ENCODE peak calls at places on chromosomes 12 and 14, in ten cellular contexts. B is hepatocyte, O is esophagus squamous epithelium, N is suprapubic skin, A is stomach, D is AG09309, S is left lung, Q is neural progenitor cell, J is choroid plexus epithelial cell, W is adrenal gland. I is an unnamed sample.

GRCh38 chr14:52821805-52822250 is 30.4 kb upstream of the GNPNAT1 start:
- DNase-seq in N (no peak), B (peak; percentile 12), W (no peak), J (no peak), S (no peak), Q (no peak), D (no peak), A (no peak), O (no peak), I (no peak)

GRCh38 chr12:121647-122046 is 55.1 kb downstream of the IQSEC3 start:
- DNase-seq in W (no peak), Q (no peak), A (no peak), B (no peak), N (no peak), S (no peak), J (no peak), D (no peak), O (no peak), I (no peak)

GRCh38 chr12:67592228-67593011 is 56.1 kb upstream of the DYRK2 start:
- DNase-seq in S (no peak), J (peak; percentile 73), A (no peak), B (peak; percentile 30), D (peak; percentile 43), Q (no peak), W (no peak), O (no peak), N (no peak), I (peak; percentile 79)

GRCh38 chr12:47838286-47838931 is 18.7 kb upstream of the HDAC7 start:
- DNase-seq in Q (peak; percentile 69), D (no peak), J (peak; percentile 58), A (no peak), N (peak; percentile 65), S (no peak), W (peak; percentile 64), B (peak; percentile 50), O (no peak), I (no peak)

GRCh38 chr14:99946652-99947489 is 118.4 kb upstream of the EVL start:
- DNase-seq in D (no peak), B (peak; percentile 57), O (no peak), Q (peak; percentile 64), W (no peak), J (no peak), A (peak; percentile 55), S (no peak), N (no peak), I (no peak)

GRCh38 chr14:23146423-23146910 is 27.4 kb upstream of the CEBPE start:
- DNase-seq in W (no peak), S (no peak), A (no peak), Q (no peak), B (no peak), N (no peak), D (no peak), J (no peak), O (no peak), I (no peak)

GRCh38 chr14:105582639-105583038 is 56.3 kb downstream of the TMEM121 start:
- DNase-seq in N (peak; percentile 56), A (no peak), B (peak; percentile 51), O (no peak), S (peak; percentile 37), Q (peak; percentile 18), W (no peak), D (no peak), J (no peak), I (no peak)

GRCh38 chr12:86414201-86414600 is 158.0 kb upstream of the MGAT4C start:
- DNase-seq in D (no peak), B (no peak), A (no peak), O (no peak), S (no peak), W (no peak), J (no peak), N (no peak), Q (no peak), I (no peak)

GRCh38 chr14:82345149-82345548 is 811.5 kb upstream of the SEL1L start:
- DNase-seq in Q (no peak), N (no peak), B (no peak), D (no peak), J (no peak), W (no peak), O (no peak), S (no peak), A (no peak), I (no peak)

GRCh38 chr14:102264355-102264754 is 40.6 kb downstream of the MOK start:
- DNase-seq in J (no peak), O (no peak), A (no peak), D (no peak), N (no peak), Q (no peak), B (no peak), S (no peak), W (peak; percentile 22), I (no peak)

GRCh38 chr14:69441948-69442347 is 42.6 kb upstream of the PLEKHD1 start:
- DNase-seq in Q (no peak), D (no peak), A (no peak), B (no peak), N (no peak), W (no peak), S (no peak), O (no peak), J (peak; percentile 12), I (no peak)

GRCh38 chr14:44149597-44149996 is 357.5 kb downstream of the FSCB start:
- DNase-seq in B (peak; percentile 44), W (no peak), S (no peak), Q (peak; percentile 77), O (no peak), D (no peak), A (no peak), N (no peak), J (no peak), I (no peak)

GRCh38 chr14:24150061-24150460 is 2.8 kb downstream of the RNF31 start:
- DNase-seq in B (no peak), O (no peak), S (no peak), J (no peak), A (no peak), D (no peak), N (no peak), W (no peak), Q (no peak), I (no peak)

GRCh38 chr12:89370411-89370810 is 18.1 kb upstream of the DUSP6 start:
- DNase-seq in W (no peak), Q (no peak), A (no peak), B (no peak), J (no peak), N (no peak), O (no peak), S (no peak), D (no peak), I (no peak)
- H3K4me3 ChIP-seq in W (no peak overlapping the region), Q (no peak overlapping the region), A (no peak overlapping the region), B (no peak overlapping the region), J (no peak overlapping the region), N (no peak overlapping the region), O (no peak overlapping the region), S (no peak overlapping the region), D (no peak overlapping the region), I (no peak overlapping the region)

GRCh38 chr14:92586966-92587365 is 73.4 kb downstream of the RIN3 start:
- DNase-seq in Q (no peak), N (no peak), S (no peak), O (no peak), D (no peak), W (no peak), B (no peak), J (no peak), A (no peak), I (no peak)

GRCh38 chr14:92591346-92591745 is 77.8 kb downstream of the RIN3 start:
- DNase-seq in W (no peak), N (no peak), S (no peak), Q (no peak), A (no peak), B (no peak), O (no peak), D (no peak), J (no peak), I (no peak)

GRCh38 chr14:92590941-92591340 is 77.4 kb downstream of the RIN3 start:
- DNase-seq in A (no peak), S (no peak), D (no peak), O (no peak), Q (no peak), J (no peak), N (no peak), W (no peak), B (no peak), I (no peak)

GRCh38 chr14:92586001-92586947 is 72.7 kb downstream of the RIN3 start:
- DNase-seq in O (no peak), A (no peak), N (no peak), S (no peak), D (peak; percentile 100), B (peak; percentile 52), W (peak; percentile 61), J (peak; percentile 98), Q (no peak), I (peak; percentile 96)

GRCh38 chr14:92589213-92589852 is 75.8 kb downstream of the RIN3 start:
- DNase-seq in S (no peak), O (no peak), A (no peak), N (peak; percentile 17), J (peak; percentile 76), D (no peak), B (peak; percentile 34), Q (peak; percentile 45), W (no peak), I (peak; percentile 29)
- TF ChIP-seq CTCF in S (no peak), O (peak; percentile 33), A (no peak), N (no peak), J (peak; percentile 79), D (peak; percentile 59), B (peak; percentile 44), Q (peak; percentile 52), W (no peak), I (peak; percentile 64)

DNA sequence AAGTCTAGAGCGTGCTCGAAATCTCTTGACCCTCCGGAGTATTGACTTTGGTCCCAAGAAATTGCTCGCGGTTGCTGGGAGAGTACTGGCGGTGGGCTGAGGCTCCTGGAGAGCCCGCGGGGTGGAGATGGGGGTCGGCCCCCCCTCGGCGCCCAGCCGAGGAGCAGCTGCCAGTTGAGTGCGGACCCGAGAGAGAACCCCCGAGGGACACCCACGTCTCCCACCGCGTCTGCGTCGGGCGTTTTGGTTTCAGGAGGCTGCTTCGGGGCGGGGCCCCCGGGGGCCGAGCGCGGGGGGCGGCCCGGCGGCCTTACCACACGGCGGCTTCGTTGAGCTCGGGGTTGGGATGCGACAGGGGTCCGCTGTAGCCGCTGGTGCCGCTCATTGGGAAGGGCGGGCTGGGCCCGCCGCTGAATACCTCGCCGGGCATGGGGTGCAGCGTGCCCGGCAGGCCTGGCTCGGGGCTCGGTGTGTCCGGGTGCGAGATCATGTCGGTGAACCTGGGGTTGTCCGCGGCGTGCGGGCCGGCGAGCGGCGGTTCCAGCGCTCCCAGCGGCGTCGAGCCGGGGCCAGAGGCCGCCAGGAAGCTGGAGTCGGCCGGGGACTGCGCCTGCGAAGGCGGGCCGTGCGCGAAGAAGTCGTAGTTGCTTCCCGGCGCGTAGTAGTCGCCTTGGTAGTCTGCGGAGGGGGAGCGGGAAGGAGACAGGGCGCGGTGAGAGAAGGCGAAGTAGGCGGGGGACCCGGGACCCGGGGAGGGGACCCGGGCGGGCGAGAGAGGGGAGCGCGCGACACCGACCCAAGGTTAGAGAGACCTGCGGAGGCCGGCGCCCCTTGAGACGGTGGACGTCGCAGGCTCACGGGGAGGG is 8.6 kb downstream of the LHX5 start:
- DNase-seq in B (no peak), S (peak; percentile 68), O (no peak), J (no peak), D (no peak), Q (peak; percentile 71), W (no peak), A (no peak), N (no peak), I (no peak)
- H3K4me3 ChIP-seq in B (no peak overlapping the region), S (no peak overlapping the region), O (no peak overlapping the region), J (no peak overlapping the region), D (no peak overlapping the region), Q (peak overlapping the region; percentile 95), W (peak overlapping the region; percentile 45), A (peak overlapping the region; percentile 48), N (peak overlapping the region; percentile 39), I (no peak overlapping the region)

GRCh38 chr12:109449845-109450532 is 27.1 kb downstream of the KCTD10 start:
- DNase-seq in O (no peak), A (no peak), Q (no peak), J (no peak), S (no peak), W (no peak), B (no peak), N (no peak), D (no peak), I (no peak)
- TF ChIP-seq CTCF in O (no peak), A (no peak), Q (no peak), J (no peak), S (no peak), W (no peak), B (no peak), N (no peak), D (no peak), I (no peak)